ENCODE peak calls at places on chromosomes 13 and 19, in four cellular contexts. I is tibial nerve, B is IMR-90, M is body of pancreas. R is an unnamed sample.
A peak's percentile ranks its signal among the peaks of the same experiment; 100 is the strongest.

GRCh38 chr13:33009019-33009418 is 7.2 kb upstream of the KL start:
- DNase-seq in I (no peak), B (no peak), M (no peak), R (no peak)

GRCh38 chr19:49949735-49950589 is 11.0 kb downstream of the SIGLEC11 start:
- DNase-seq in I (no peak), B (no peak), M (no peak), R (no peak)

GRCh38 chr19:30754162-30754561 is 382.0 kb downstream of the ZNF536 start:
- DNase-seq in I (no peak), B (no peak), M (no peak), R (no peak)

GRCh38 chr19:14516746-14517438 is 1.3 kb downstream of the DNAJB1 start:
- DNase-seq in I (no peak), B (no peak), M (no peak), R (peak; percentile 65)

GRCh38 chr19:40165362-40165937 is 25.8 kb upstream of the MAP3K10 start:
- DNase-seq in I (no peak), B (no peak), M (peak; percentile 34), R (peak; percentile 42)

GRCh38 chr19:18059297-18059696 is 27.4 kb downstream of the IL12RB1 start:
- DNase-seq in I (no peak), B (no peak), M (no peak), R (no peak)

GRCh38 chr13:110331362-110331761 is 24.3 kb downstream of the COL4A2 start:
- DNase-seq in I (no peak), B (peak; percentile 69), M (no peak), R (no peak)

GRCh38 chr13:27353166-27353583 is 71.2 kb upstream of the GTF3A start:
- DNase-seq in I (no peak), B (peak; percentile 88), M (no peak), R (no peak)

GRCh38 chr13:72168126-72168525 is 301.1 kb upstream of the DACH1 start:
- DNase-seq in I (no peak), B (no peak), M (no peak), R (no peak)

GRCh38 chr19:42198676-42199439 is 18.6 kb downstream of the DEDD2 start:
- DNase-seq in I (no peak), B (no peak), M (no peak), R (peak; percentile 12)

GRCh38 chr13:94382520-94382919 is 97.0 kb downstream of the DCT start:
- DNase-seq in I (no peak), B (no peak), M (no peak), R (no peak)

GRCh38 chr19:11457115-11457514 is 21.7 kb downstream of the PRKCSH start:
- DNase-seq in I (no peak), B (no peak), M (no peak), R (no peak)

GRCh38 chr13:40498461-40498860 is 168.0 kb downstream of the FOXO1 start:
- DNase-seq in I (no peak), B (no peak), M (no peak), R (peak; percentile 27)

GRCh38 chr19:47020132-47020805 is 632 bp downstream of the NPAS1 start:
- DNase-seq in I (no peak), B (no peak), M (no peak), R (no peak)

GRCh38 chr13:28406728-28407266 is 88.1 kb downstream of the FLT1 start:
- DNase-seq in I (no peak), B (no peak), M (no peak), R (no peak)

GRCh38 chr19:3360494-3361383 is 5.6 kb upstream of the NFIC start:
- DNase-seq in I (peak; percentile 70), B (no peak), M (peak; percentile 69), R (peak; percentile 67)

GRCh38 chr19:44575116-44575700 is 38.2 kb upstream of the IGSF23 start:
- DNase-seq in I (no peak), B (no peak), M (no peak), R (no peak)

GRCh38 chr13:40350283-40350992 is 316.0 kb downstream of the FOXO1 start:
- DNase-seq in I (no peak), B (no peak), M (no peak), R (no peak)

GRCh38 chr13:105144020-105144419 is 1391.4 kb downstream of the EFNB2 start:
- DNase-seq in I (no peak), B (no peak), M (no peak), R (no peak)

GRCh38 chr13:112346173-112346898 is 29.8 kb upstream of the SPACA7 start:
- DNase-seq in I (no peak), B (no peak), M (no peak), R (peak; percentile 7)

GRCh38 chr19:20247016-20247683 is 80.1 kb downstream of the ZNF486 start:
- DNase-seq in I (no peak), B (no peak), M (peak; percentile 68), R (peak; percentile 46)

GRCh38 chr19:15992014-15992413 is 43.2 kb downstream of the OR10H4 start:
- DNase-seq in I (no peak), B (no peak), M (no peak), R (no peak)
- H3K4me1 ChIP-seq in I (no peaks in the 10 kb centered on the region), B (no peaks in the 10 kb centered on the region), M (no peaks in the 10 kb centered on the region), R (no peaks in the 10 kb centered on the region)

DNA sequence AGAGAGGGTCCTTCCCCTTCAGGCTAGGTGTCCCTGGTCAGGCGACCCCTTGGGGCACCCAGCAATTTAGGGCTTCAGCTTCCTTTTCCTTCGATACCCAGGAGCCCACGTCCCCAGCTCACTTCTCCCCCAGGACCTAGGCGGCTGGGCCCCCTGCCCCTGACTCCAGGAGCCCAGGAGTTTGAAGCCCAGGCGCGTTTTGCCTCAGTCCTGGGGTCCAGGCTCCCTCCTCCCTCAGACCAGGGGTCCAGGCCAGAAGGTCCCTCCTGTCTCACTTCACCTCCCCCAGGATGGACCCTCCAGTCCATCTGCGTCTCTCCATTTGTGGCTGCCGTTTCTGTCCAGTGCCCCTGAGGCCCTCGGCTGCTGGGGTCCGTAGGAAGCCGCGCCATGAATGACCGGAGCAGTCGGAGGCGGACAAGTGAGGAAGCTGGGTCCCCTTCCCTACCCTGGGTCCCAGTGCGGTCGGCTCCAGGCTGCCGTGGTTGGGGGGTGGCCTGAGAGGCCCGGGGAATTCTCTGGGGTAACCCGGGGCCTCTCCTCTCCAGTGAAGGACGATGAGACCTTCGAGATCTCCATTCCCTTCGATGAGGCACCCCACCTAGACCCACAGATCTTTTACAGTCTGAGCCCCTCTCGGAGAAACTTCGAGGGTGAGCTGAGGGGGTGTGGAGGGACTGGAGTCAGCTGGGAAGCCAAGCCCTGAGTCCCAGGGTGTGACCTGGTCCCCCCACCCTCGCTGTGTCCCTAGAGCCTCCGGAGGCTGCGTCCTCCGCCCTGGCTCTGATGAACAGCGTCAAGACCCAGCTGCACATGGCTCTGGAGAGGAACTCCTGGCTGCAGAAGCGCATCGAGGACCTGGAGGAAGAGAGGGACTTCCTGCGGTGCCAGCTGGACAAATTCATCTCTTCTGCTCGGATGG is 906 bp downstream of the CCDC106 start:
- DNase-seq in I (no peak), B (no peak), M (no peak), R (no peak)
- TF ChIP-seq POLR2A in I (no peak), B (no peak), M (no peak), R (no peak)

DNA sequence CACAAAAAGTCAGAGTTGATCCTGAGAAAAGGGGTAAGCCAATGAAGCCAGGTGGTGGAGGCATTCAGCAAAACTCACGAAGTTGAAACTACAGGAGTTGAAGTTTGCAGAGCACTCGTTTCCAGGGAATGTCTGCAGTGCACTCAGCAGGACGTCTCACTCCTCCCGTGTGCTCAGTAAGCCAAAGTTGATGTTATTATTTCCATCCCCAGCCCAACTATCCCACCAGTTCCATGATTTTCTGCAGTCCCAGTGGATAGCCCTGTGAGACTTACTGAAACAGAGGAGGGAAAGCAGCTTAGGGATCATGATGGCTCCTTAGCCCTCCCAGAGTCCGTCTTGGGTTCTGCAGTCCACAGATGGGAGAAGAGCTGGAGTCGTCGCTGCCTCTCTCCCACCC is at the start of gene TARM1:
- DNase-seq in I (no peak), B (no peak), M (no peak), R (no peak)
- H3K4me1 ChIP-seq in I (no peaks in the 10 kb centered on the region), B (no peaks in the 10 kb centered on the region), M (no peaks in the 10 kb centered on the region), R (no peaks in the 10 kb centered on the region)

GRCh38 chr13:23579072-23579885 is 9.1 kb downstream of the TNFRSF19 start:
- DNase-seq in I (peak; percentile 90), B (peak; percentile 87), M (peak; percentile 90), R (peak; percentile 88)
- TF ChIP-seq POLR2A in I (peak; percentile 79), B (peak; percentile 26), M (peak; percentile 60), R (peak; percentile 26)